ENCODE peak calls at places on chromosomes 2 and 18, in four cellular contexts. Y, S, W and U are unnamed samples.

GRCh38 chr2:119704670-119705120 is 25.7 kb downstream of the TMEM177 start:
- DNase-seq in Y (no peak), S (no peak), W (no peak), U (no peak)

GRCh38 chr2:199111461-199111860 is 346.3 kb downstream of the SATB2 start:
- DNase-seq in Y (no peak), S (no peak), W (no peak), U (no peak)

GRCh38 chr2:159711562-159712193 is 628 bp upstream of the MARCHF7 start:
- DNase-seq in Y (no peak), S (no peak), W (no peak), U (no peak)

GRCh38 chr2:197599285-197599965 is 76.0 kb downstream of the RFTN2 start:
- DNase-seq in Y (no peak), S (peak; percentile 93), W (no peak), U (peak; percentile 24)

GRCh38 chr2:202695166-202695565 is 60.4 kb downstream of the FAM117B start:
- DNase-seq in Y (no peak), S (peak; percentile 29), W (no peak), U (no peak)

GRCh38 chr2:203804766-203805484 is 62.6 kb upstream of the CTLA4 start:
- DNase-seq in Y (no peak), S (no peak), W (no peak), U (no peak)

GRCh38 chr2:64522843-64523428 is 1.2 kb upstream of the AFTPH start:
- DNase-seq in Y (peak; percentile 69), S (peak; percentile 90), W (peak; percentile 81), U (peak; percentile 69)

GRCh38 chr2:26975656-26976055 is 5.2 kb downstream of the MAPRE3 start:
- DNase-seq in Y (no peak), S (no peak), W (no peak), U (no peak)

GRCh38 chr18:39675358-39675757 is 2109.8 kb upstream of the CELF4 start:
- DNase-seq in Y (no peak), S (peak; percentile 31), W (no peak), U (no peak)

GRCh38 chr2:88170472-88170892 is 336 bp downstream of the THNSL2 start:
- DNase-seq in Y (no peak), S (no peak), W (no peak), U (peak; percentile 23)

GRCh38 chr2:202072226-202072625 is 829 bp upstream of the KIAA2012 start:
- DNase-seq in Y (no peak), S (no peak), W (no peak), U (no peak)

GRCh38 chr2:227671170-227671887 is 4.7 kb downstream of the SCYGR5 start:
- DNase-seq in Y (no peak), S (no peak), W (no peak), U (no peak)

GRCh38 chr2:86135653-86136052 is 29.6 kb downstream of the PTCD3 start:
- DNase-seq in Y (no peak), S (no peak), W (no peak), U (no peak)

GRCh38 chr2:64537991-64538390 is 13.9 kb downstream of the AFTPH start:
- DNase-seq in Y (no peak), S (no peak), W (no peak), U (no peak)

GRCh38 chr18:2827076-2827475 is 19.7 kb upstream of the EMILIN2 start:
- DNase-seq in Y (no peak), S (peak; percentile 15), W (no peak), U (no peak)

GRCh38 chr18:76450912-76451421 is 44.1 kb downstream of the ZNF516 start:
- DNase-seq in Y (no peak), S (peak; percentile 89), W (peak; percentile 64), U (no peak)

GRCh38 chr18:5894613-5895299 is 566 bp downstream of the TMEM200C start:
- DNase-seq in Y (no peak), S (peak; percentile 80), W (no peak), U (no peak)

GRCh38 chr2:45009928-45010705 is 865 bp upstream of the SIX2 start:
- DNase-seq in Y (peak; percentile 59), S (peak; percentile 99), W (peak; percentile 77), U (peak; percentile 37)

GRCh38 chr18:57921708-57922107 is 118.6 kb upstream of the ATP8B1 start:
- DNase-seq in Y (no peak), S (peak; percentile 31), W (no peak), U (no peak)

GRCh38 chr18:79917351-79918088 is 33.9 kb downstream of the SLC66A2 start:
- DNase-seq in Y (no peak), S (peak; percentile 62), W (peak; percentile 15), U (peak; percentile 2)

GRCh38 chr2:112582314-112582746 is 2.1 kb upstream of the CHCHD5 start:
- DNase-seq in Y (no peak), S (no peak), W (no peak), U (peak; percentile 18)

GRCh38 chr2:64482765-64483504 is 29.0 kb downstream of the LGALSL start:
- DNase-seq in Y (peak; percentile 44), S (no peak), W (no peak), U (peak; percentile 87)

GRCh38 chr18:31643003-31643402 is 41.4 kb downstream of the B4GALT6 start:
- DNase-seq in Y (no peak), S (no peak), W (no peak), U (no peak)

GRCh38 chr2:120546077-120546864 is 189.4 kb upstream of the GLI2 start:
- DNase-seq in Y (no peak), S (peak; percentile 94), W (peak; percentile 86), U (no peak)

GRCh38 chr2:56523815-56524214 is 340.0 kb downstream of the CCDC85A start:
- DNase-seq in Y (no peak), S (no peak), W (no peak), U (no peak)

GRCh38 chr2:174836345-174836999 is 72.2 kb upstream of the CHRNA1 start:
- DNase-seq in Y (no peak), S (peak; percentile 87), W (no peak), U (no peak)

GRCh38 chr18:35289293-35290069 is 548 bp downstream of the ZSCAN30 start:
- DNase-seq in Y (peak; percentile 32), S (no peak), W (no peak), U (peak; percentile 33)

GRCh38 chr2:42925742-42926437 is 133.5 kb upstream of the HAAO start:
- DNase-seq in Y (peak; percentile 85), S (no peak), W (no peak), U (peak; percentile 51)

GRCh38 chr2:23235292-23235691 is 149.7 kb upstream of the KLHL29 start:
- DNase-seq in Y (no peak), S (peak; percentile 70), W (no peak), U (no peak)

GRCh38 chr2:226600184-226600583 is 199.4 kb downstream of the IRS1 start:
- DNase-seq in Y (no peak), S (no peak), W (no peak), U (no peak)

GRCh38 chr2:180653481-180653880 is 326.9 kb upstream of the UBE2E3 start:
- DNase-seq in Y (no peak), S (no peak), W (no peak), U (no peak)

GRCh38 chr2:38116762-38117161 is 40.8 kb upstream of the CYP1B1 start:
- DNase-seq in Y (no peak), S (no peak), W (no peak), U (no peak)

GRCh38 chr2:20635698-20636584 is 15.0 kb downstream of the HS1BP3 start:
- DNase-seq in Y (peak; percentile 91), S (peak; percentile 99), W (peak; percentile 90), U (peak; percentile 85)

GRCh38 chr2:20424300-20425290 is 22.3 kb upstream of the RHOB start:
- DNase-seq in Y (peak; percentile 46), S (peak; percentile 78), W (peak; percentile 68), U (no peak)

GRCh38 chr2:8306530-8307351 is 375.1 kb upstream of the ID2 start:
- DNase-seq in Y (no peak), S (no peak), W (no peak), U (no peak)

GRCh38 chr2:182866461-182867369 is at the start of gene FRZB:
- DNase-seq in Y (peak; percentile 38), S (peak; percentile 87), W (peak; percentile 81), U (peak; percentile 17)

DNA sequence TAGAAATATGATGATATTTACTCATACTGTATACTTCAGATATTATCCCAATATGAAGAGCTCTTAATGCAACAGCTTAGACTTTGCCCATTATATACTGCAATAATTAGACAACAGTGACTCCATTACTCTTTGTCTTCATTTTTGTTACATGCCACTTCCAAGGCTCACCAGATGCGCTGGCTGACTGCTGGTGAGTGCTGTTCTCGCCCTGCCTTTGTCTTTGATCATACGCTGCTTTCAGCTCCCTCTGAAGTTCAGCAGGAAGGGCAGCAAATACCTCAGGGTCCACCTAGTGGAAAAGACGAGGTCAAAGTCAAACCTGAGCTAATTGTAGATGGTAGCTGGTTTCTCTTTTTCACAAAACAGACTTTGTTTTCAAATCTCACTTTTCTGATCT is 66.3 kb downstream of the EIF5B start:
- DNase-seq in Y (no peak), S (no peak), W (no peak), U (no peak)
- TF ChIP-seq CTCF in Y (no peak), S (no peak), W (no peak), U (no peak)

GRCh38 chr18:27005589-27005988 is 140.1 kb upstream of the AQP4 start:
- DNase-seq in Y (no peak), S (no peak), W (no peak), U (no peak)
- TF ChIP-seq CTCF in Y (no peak), S (peak; percentile 33), W (no peak), U (no peak)

GRCh38 chr2:219648963-219649362 is 21.5 kb downstream of the SLC4A3 start:
- DNase-seq in Y (no peak), S (no peak), W (no peak), U (no peak)
- TF ChIP-seq CTCF in Y (no peak), S (no peak), W (no peak), U (no peak)

DNA sequence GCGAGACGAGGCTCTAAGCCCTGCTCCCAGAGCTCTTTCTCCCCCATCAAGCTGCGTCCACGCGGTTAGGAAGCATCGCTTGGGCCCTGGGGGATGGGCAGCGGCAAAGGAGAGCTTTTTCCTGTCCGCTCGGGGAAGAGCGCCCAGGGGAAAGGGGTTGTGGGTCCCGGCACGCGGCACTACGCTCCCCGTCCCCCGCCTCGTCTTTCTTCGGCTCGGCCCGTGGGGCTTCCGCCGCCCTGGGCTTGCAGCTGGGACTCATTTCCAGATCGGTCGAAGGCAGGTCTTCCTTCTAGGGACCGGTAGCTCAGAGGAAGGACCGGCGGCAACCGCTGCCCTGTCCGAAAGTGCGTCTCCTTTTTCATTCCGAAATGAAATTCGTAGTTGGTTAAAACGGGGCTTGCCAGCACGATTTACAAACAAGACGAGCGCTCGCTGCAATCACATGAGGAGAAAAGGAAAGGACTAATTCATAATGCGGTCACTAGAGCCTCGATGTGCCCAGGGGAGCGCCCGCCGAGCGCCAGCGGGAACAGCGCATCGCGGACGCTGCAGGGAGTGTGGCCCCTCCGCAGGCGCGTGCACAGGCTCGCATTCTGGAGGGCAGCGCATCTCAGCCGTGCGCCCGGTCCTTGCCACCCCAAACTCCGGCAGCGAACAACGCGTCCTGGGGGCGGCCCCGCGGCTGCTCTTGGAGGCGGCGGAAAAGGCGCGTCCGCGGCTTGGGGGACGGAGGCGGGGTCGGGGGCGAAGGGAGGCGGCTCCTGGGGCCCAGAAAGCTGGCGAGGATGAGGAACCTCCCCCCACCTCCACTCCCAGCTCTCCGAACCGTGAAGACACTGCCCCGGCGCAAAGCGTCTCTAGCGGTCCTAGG is 3.6 kb upstream of the ITPRIPL1 start:
- DNase-seq in Y (peak; percentile 52), S (peak; percentile 90), W (peak; percentile 35), U (no peak)
- TF ChIP-seq CTCF in Y (no peak), S (no peak), W (no peak), U (no peak)

GRCh38 chr18:23503038-23503966 is at the start of gene RMC1:
- DNase-seq in Y (peak; percentile 98), S (peak; percentile 98), W (peak; percentile 92), U (peak; percentile 93)
- TF ChIP-seq CTCF in Y (no peak), S (no peak), W (no peak), U (peak; percentile 12)

GRCh38 chr2:170409164-170409535 is 231.2 kb downstream of the MYO3B start:
- DNase-seq in Y (peak; percentile 80), S (no peak), W (peak; percentile 69), U (peak; percentile 69)
- TF ChIP-seq CTCF in Y (peak; percentile 83), S (peak; percentile 86), W (peak; percentile 75), U (peak; percentile 69)